ENCODE peak calls at places on chromosome 17, in ten cellular contexts. T is NCI-H2081; H is mesendoderm; I is effector memory CD4-positive, alpha-beta T cell; Q is fibroblast of the conjunctiva; G is HFF-Myc; E is NCI-H146; D is non-pigmented ciliary epithelial cell; F is NCI-H345; B is CD8-positive, alpha-beta T cell. C is an unnamed sample.
A peak's percentile ranks its signal among the peaks of the same experiment; 100 is the strongest.

GRCh38 chr17:73430848-73431247 is 119.0 kb upstream of the CDC42EP4 start:
- DNase-seq in I (no peak), F (peak; percentile 39), B (no peak), E (peak; percentile 20), Q (no peak), D (no peak), H (no peak), G (no peak), T (peak; percentile 57), C (peak; percentile 80)

GRCh38 chr17:40168262-40168832 is 8.9 kb upstream of the RAPGEFL1 start:
- DNase-seq in E (peak; percentile 44), B (peak; percentile 50), Q (peak; percentile 51), I (no peak), F (peak; percentile 24), G (peak; percentile 47), T (peak; percentile 36), D (peak; percentile 35), H (peak; percentile 92), C (peak; percentile 62)

GRCh38 chr17:13087802-13088201 is 70.0 kb upstream of the ELAC2 start:
- DNase-seq in T (no peak), D (no peak), H (no peak), Q (no peak), E (no peak), I (no peak), F (no peak), B (no peak), G (no peak), C (no peak)

GRCh38 chr17:11855306-11855705 is 142.0 kb downstream of the ZNF18 start:
- DNase-seq in D (no peak), E (no peak), G (no peak), B (no peak), F (no peak), I (no peak), T (no peak), Q (no peak), H (no peak), C (no peak)

GRCh38 chr17:57536289-57536688 is 208.8 kb downstream of the CCDC182 start:
- DNase-seq in T (no peak), I (no peak), D (no peak), F (no peak), B (no peak), G (no peak), E (no peak), H (peak; percentile 80), Q (no peak), C (no peak)

GRCh38 chr17:49049265-49049664 is 52.1 kb downstream of the IGF2BP1 start:
- DNase-seq in I (no peak), G (no peak), T (no peak), Q (no peak), F (no peak), H (no peak), D (no peak), E (no peak), B (no peak), C (no peak)

GRCh38 chr17:40419559-40420331 is 2.0 kb upstream of the TOP2A start:
- DNase-seq in G (no peak), I (no peak), T (no peak), E (peak; percentile 58), F (peak; percentile 46), Q (no peak), H (no peak), D (no peak), B (no peak), C (peak; percentile 23)

GRCh38 chr17:69457603-69458002 is 43.1 kb downstream of the MAP2K6 start:
- DNase-seq in E (no peak), I (no peak), H (no peak), Q (no peak), F (no peak), D (no peak), T (no peak), B (no peak), G (no peak), C (no peak)

GRCh38 chr17:75557075-75557851 is 30.3 kb upstream of the MYO15B start:
- DNase-seq in F (no peak), E (no peak), G (no peak), B (no peak), H (peak; percentile 25), Q (peak; percentile 40), D (no peak), I (no peak), T (peak; percentile 68), C (no peak)

GRCh38 chr17:35730400-35731005 is 936 bp upstream of the RASL10B start:
- DNase-seq in G (no peak), E (no peak), H (no peak), B (no peak), F (no peak), Q (no peak), T (no peak), I (no peak), D (no peak), C (no peak)

GRCh38 chr17:69870091-69870530 is 204.9 kb upstream of the KCNJ16 start:
- DNase-seq in H (peak; percentile 81), F (no peak), G (peak; percentile 44), D (peak; percentile 63), Q (no peak), T (no peak), B (no peak), E (no peak), I (no peak), C (no peak)

GRCh38 chr17:30375661-30376060 is 3.1 kb upstream of the CPD start:
- DNase-seq in D (no peak), B (no peak), H (no peak), T (no peak), F (no peak), E (no peak), Q (no peak), I (no peak), G (no peak), C (peak; percentile 20)

GRCh38 chr17:37176683-37177082 is 199.1 kb upstream of the C17orf78 start:
- DNase-seq in I (no peak), F (no peak), D (no peak), B (no peak), E (no peak), Q (no peak), G (no peak), H (no peak), T (no peak), C (no peak)

GRCh38 chr17:4604111-4604644 is 19.8 kb downstream of the SMTNL2 start:
- DNase-seq in D (no peak), Q (peak; percentile 70), B (no peak), I (no peak), T (peak; percentile 40), E (peak; percentile 21), H (no peak), G (peak; percentile 49), F (peak; percentile 69), C (peak; percentile 49)

GRCh38 chr17:67594115-67594878 is 123.4 kb upstream of the NOL11 start:
- DNase-seq in F (no peak), I (no peak), E (no peak), B (no peak), T (no peak), Q (no peak), D (no peak), H (no peak), G (no peak), C (no peak)

GRCh38 chr17:49898547-49899490 is 51.0 kb upstream of the TAC4 start:
- DNase-seq in D (no peak), F (no peak), E (no peak), I (no peak), B (no peak), T (no peak), H (peak; percentile 88), G (no peak), Q (no peak), C (no peak)

GRCh38 chr17:4537451-4538235 is 17.5 kb downstream of the MYBBP1A start:
- DNase-seq in E (no peak), H (no peak), Q (no peak), F (no peak), D (no peak), B (no peak), I (no peak), G (no peak), T (no peak), C (no peak)

GRCh38 chr17:62724398-62725146 is 83.5 kb downstream of the MARCHF10 start:
- DNase-seq in H (no peak), F (no peak), D (no peak), B (peak; percentile 82), I (peak; percentile 48), E (no peak), T (no peak), G (no peak), Q (no peak), C (no peak)

GRCh38 chr17:61627125-61627524 is 36.1 kb upstream of the NACA2 start:
- DNase-seq in D (no peak), E (no peak), Q (no peak), B (no peak), G (no peak), H (no peak), F (no peak), T (no peak), I (no peak), C (no peak)

GRCh38 chr17:45333702-45334092 is 16.9 kb upstream of the MAP3K14 start:
- DNase-seq in H (no peak), D (no peak), Q (no peak), G (no peak), I (no peak), B (no peak), T (no peak), F (no peak), E (no peak), C (peak; percentile 80)

GRCh38 chr17:45942284-45942683 is 47.9 kb downstream of the MAPT start:
- DNase-seq in Q (peak; percentile 6), H (no peak), I (no peak), E (no peak), D (no peak), B (no peak), G (peak; percentile 4), T (no peak), F (no peak), C (no peak)

GRCh38 chr17:72760368-72760767 is 332.1 kb downstream of the SLC39A11 start:
- DNase-seq in B (no peak), F (no peak), D (no peak), E (no peak), T (no peak), I (no peak), Q (no peak), H (no peak), G (no peak), C (no peak)

GRCh38 chr17:4066210-4066609 is 76.6 kb downstream of the ZZEF1 start:
- DNase-seq in T (no peak), D (no peak), G (no peak), F (no peak), Q (no peak), B (no peak), E (peak; percentile 10), I (no peak), H (no peak), C (no peak)

GRCh38 chr17:40916366-40916765 is 21.1 kb downstream of the KRT23 start:
- DNase-seq in I (no peak), Q (no peak), F (no peak), B (no peak), G (no peak), T (no peak), H (peak; percentile 59), E (no peak), D (no peak), C (no peak)

GRCh38 chr17:52287611-52288010 is 129.1 kb upstream of the CA10 start:
- DNase-seq in G (no peak), Q (no peak), E (no peak), D (no peak), B (no peak), I (no peak), H (no peak), T (no peak), F (no peak), C (no peak)

GRCh38 chr17:59357929-59358328 is 26.5 kb downstream of the YPEL2 start:
- DNase-seq in Q (no peak), B (no peak), E (no peak), I (no peak), G (no peak), D (peak; percentile 71), F (no peak), H (no peak), T (no peak), C (no peak)

GRCh38 chr17:3958200-3958599 is 6.0 kb downstream of the ATP2A3 start:
- DNase-seq in T (no peak), Q (no peak), E (peak; percentile 27), D (no peak), I (no peak), H (no peak), B (no peak), G (no peak), F (no peak), C (no peak)

GRCh38 chr17:50905460-50905803 is 39.3 kb upstream of the TOB1 start:
- DNase-seq in B (no peak), E (peak; percentile 83), H (peak; percentile 66), G (no peak), T (peak; percentile 80), Q (no peak), F (peak; percentile 79), I (no peak), D (no peak), C (peak; percentile 68)

C was measured in NCI-H510A treated with DMSO at 0.1 percent for 48 hours.